ENCODE peak calls at places on chromosomes 3 and 15, in seven cellular contexts. P is hepatocyte, Z is A549, N is H9, O is PC-3, L is GM23338, U is IMR-90. J is an unnamed sample. For H3K4me1, the result is how much of the 10 kb centered on the place peaks cover.

GRCh38 chr15:80635953-80636352 is 59.2 kb upstream of the ABHD17C start:
- DNase-seq in P (no peak), Z (no peak), N (no peak), O (no peak), L (no peak), U (no peak), J (no peak)

GRCh38 chr15:37035349-37035748 is 65.0 kb downstream of the MEIS2 start:
- DNase-seq in P (no peak), Z (no peak), N (no peak), O (peak), L (no peak), U (peak), J (no peak)

GRCh38 chr15:72492733-72493132 is 18.6 kb downstream of the ARIH1 start:
- DNase-seq in P (no peak), Z (no peak), N (no peak), O (no peak), L (no peak), U (no peak), J (no peak)

GRCh38 chr3:195037017-195037373 is 234.0 kb downstream of the XXYLT1 start:
- DNase-seq in P (no peak), Z (no peak), N (no peak), O (no peak), L (no peak), U (no peak), J (no peak)

GRCh38 chr15:60844431-60845174 is 365.7 kb upstream of the ICE2 start:
- DNase-seq in P (no peak), Z (no peak), N (no peak), O (no peak), L (no peak), U (no peak), J (no peak)

GRCh38 chr3:178170698-178171535 is 365.3 kb upstream of the KCNMB2 start:
- DNase-seq in P (no peak), Z (peak), N (no peak), O (peak), L (no peak), U (peak), J (peak)

GRCh38 chr3:81270603-81271371 is 490.7 kb downstream of the GBE1 start:
- DNase-seq in P (peak), Z (peak), N (no peak), O (no peak), L (no peak), U (no peak), J (no peak)

GRCh38 chr3:158382479-158382878 is 188.5 kb upstream of the MLF1 start:
- DNase-seq in P (no peak), Z (no peak), N (no peak), O (no peak), L (peak), U (no peak), J (no peak)

GRCh38 chr3:46442591-46443530 is 21.8 kb downstream of the LTF start:
- DNase-seq in P (peak), Z (peak), N (no peak), O (no peak), L (peak), U (no peak), J (peak)

GRCh38 chr3:172622916-172623700 is 87.8 kb downstream of the NCEH1 start:
- DNase-seq in P (peak), Z (peak), N (no peak), O (peak), L (peak), U (peak), J (peak)

GRCh38 chr15:33067456-33067855 is 127.1 kb downstream of the FMN1 start:
- DNase-seq in P (no peak), Z (no peak), N (no peak), O (peak), L (peak), U (peak), J (no peak)

GRCh38 chr3:119497824-119498187 is 541 bp upstream of the TIMMDC1 start:
- DNase-seq in P (peak), Z (peak), N (no peak), O (peak), L (peak), U (peak), J (peak)

GRCh38 chr15:37931868-37932267 is 2.6 kb upstream of the TMCO5A start:
- DNase-seq in P (no peak), Z (no peak), N (no peak), O (peak), L (no peak), U (peak), J (no peak)

GRCh38 chr3:156024904-156025303 is 95.5 kb upstream of the KCNAB1 start:
- DNase-seq in P (no peak), Z (peak), N (no peak), O (peak), L (peak), U (peak), J (peak)

GRCh38 chr15:39699531-39700110 is 83.0 kb downstream of the FSIP1 start:
- DNase-seq in P (no peak), Z (no peak), N (no peak), O (no peak), L (no peak), U (no peak), J (no peak)

GRCh38 chr15:38996111-38996541 is 431.5 kb upstream of the RASGRP1 start:
- DNase-seq in P (no peak), Z (no peak), N (no peak), O (peak), L (no peak), U (peak), J (no peak)

GRCh38 chr3:139238281-139239030 is 105.4 kb upstream of the MRPS22 start:
- DNase-seq in P (no peak), Z (no peak), N (no peak), O (no peak), L (peak), U (no peak), J (no peak)

GRCh38 chr3:139236336-139236735 is 107.5 kb upstream of the MRPS22 start:
- DNase-seq in P (no peak), Z (no peak), N (no peak), O (no peak), L (no peak), U (no peak), J (no peak)

DNA sequence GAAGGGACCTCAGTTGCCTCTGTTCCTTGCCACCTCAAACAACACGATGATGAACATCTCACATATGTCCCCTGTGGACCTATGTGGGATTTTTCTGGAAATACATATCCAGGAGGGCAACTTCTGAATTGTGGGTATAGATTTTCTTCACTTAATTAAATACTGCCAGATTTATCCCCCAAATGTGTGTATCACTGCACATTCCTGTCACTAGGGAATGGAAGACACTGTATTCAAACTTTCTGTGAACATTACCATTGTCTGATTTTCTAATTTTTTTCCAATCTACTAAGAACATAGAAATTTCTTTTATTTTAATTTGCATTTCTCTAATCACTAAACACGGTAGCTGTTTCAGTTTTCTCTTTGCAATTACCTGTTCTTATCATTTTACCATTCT is 102.0 kb upstream of the MRPS22 start:
- DNase-seq in P (no peak), Z (no peak), N (no peak), O (no peak), L (no peak), U (no peak), J (no peak)
- TF ChIP-seq CTCF in P (no peak), Z (no peak), N (no peak), O (no peak), L (peak), U (peak), J (peak)

GRCh38 chr3:184985586-184985985 is 167.3 kb downstream of the C3orf70 start:
- DNase-seq in P (no peak), Z (no peak), N (no peak), O (no peak), L (no peak), U (no peak), J (no peak)

GRCh38 chr3:184977796-184978195 is 165.8 kb downstream of the VPS8 start:
- DNase-seq in P (no peak), Z (no peak), N (no peak), O (no peak), L (no peak), U (no peak), J (no peak)

GRCh38 chr3:184986490-184986889 is 166.4 kb downstream of the C3orf70 start:
- DNase-seq in P (no peak), Z (no peak), N (no peak), O (no peak), L (no peak), U (no peak), J (no peak)

GRCh38 chr3:184981071-184981470 is 169.1 kb downstream of the VPS8 start:
- DNase-seq in P (peak), Z (no peak), N (no peak), O (no peak), L (no peak), U (no peak), J (no peak)

DNA sequence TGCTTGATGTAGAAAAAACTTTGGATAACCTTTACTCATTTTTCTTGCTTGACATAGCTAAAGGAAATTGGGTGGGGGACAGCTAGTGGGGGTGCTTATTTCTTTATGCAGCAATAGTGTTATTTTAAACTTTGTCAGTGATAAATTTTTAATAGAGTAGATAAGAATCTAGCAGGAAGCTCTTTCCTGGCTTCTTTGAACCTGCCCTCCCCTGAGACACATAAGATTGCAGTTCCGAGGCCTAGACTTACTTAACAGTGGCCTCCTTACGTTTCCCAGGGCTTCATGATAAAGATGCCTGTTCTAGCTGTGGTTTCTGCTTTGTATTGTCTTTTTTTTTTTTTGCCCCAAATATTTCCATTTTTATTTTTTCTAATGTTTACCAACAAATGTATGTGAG is 170.1 kb downstream of the VPS8 start:
- DNase-seq in P (no peak), Z (no peak), N (no peak), O (no peak), L (no peak), U (no peak), J (no peak)
- H3K4me2 ChIP-seq in P (no peak), Z (no peak), N (no peak), O (no peak), L (no peak), U (no peak), J (no peak)

DNA sequence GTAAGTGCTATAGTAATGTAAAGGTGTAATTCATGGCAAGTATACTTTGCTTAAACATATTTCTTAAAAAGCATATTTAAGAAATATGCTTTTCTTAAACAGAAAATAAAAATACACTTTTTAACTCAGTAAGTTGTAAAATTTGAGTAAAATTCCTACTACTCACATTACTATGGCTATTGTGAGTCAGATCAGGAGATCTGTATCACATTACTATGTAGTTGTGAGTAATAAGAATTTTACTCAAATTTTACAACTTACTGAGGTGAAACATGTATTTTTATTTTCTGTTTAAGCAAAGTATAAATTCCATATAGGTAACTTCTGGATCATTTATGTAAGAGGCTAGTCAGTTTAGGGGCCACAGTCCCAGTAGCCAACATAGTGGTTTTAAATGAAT is 8.5 kb downstream of the GPR87 start:
- DNase-seq in P (no peak), Z (no peak), N (no peak), O (peak), L (no peak), U (peak), J (no peak)
- H3K4me1 ChIP-seq in P (under half), Z (under half), N (under half), O (half or more), L (under half), U (under half), J (half or more)

DNA sequence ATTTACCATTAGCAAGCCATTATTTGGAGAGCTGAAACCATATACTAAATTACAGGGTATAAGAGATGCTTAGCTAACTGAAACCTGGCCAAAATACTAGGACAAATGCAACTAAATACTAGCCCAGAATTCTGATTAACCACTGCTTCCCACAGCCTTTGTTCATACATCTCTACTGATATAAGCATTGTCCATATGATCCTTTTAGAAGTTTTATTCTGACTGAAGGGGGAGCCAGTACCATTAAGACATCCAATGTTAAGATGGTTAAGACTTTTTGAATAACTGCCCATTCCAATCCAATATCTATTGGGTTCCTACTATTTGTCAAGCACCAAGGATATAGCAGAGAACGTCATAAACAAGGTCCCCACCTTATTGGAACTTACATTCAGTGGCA is 421.3 kb downstream of the FOXP1 start:
- DNase-seq in P (no peak), Z (no peak), N (no peak), O (no peak), L (no peak), U (no peak), J (no peak)
- TF ChIP-seq CTCF in P (no peak), Z (no peak), N (no peak), O (peak), L (no peak), U (no peak), J (no peak)

GRCh38 chr3:1532935-1533606 is 440.2 kb downstream of the CNTN6 start:
- DNase-seq in P (no peak), Z (no peak), N (no peak), O (no peak), L (no peak), U (no peak), J (no peak)

GRCh38 chr3:1533763-1534162 is 440.9 kb downstream of the CNTN6 start:
- DNase-seq in P (no peak), Z (no peak), N (no peak), O (no peak), L (no peak), U (no peak), J (no peak)

GRCh38 chr3:1529666-1530065 is 436.8 kb downstream of the CNTN6 start:
- DNase-seq in P (no peak), Z (no peak), N (no peak), O (no peak), L (no peak), U (no peak), J (no peak)

GRCh38 chr3:1534252-1534651 is 441.4 kb downstream of the CNTN6 start:
- DNase-seq in P (no peak), Z (no peak), N (no peak), O (no peak), L (no peak), U (no peak), J (no peak)

GRCh38 chr3:1531981-1532380 is 439.2 kb downstream of the CNTN6 start:
- DNase-seq in P (no peak), Z (no peak), N (no peak), O (no peak), L (no peak), U (no peak), J (no peak)
- H3K4me2 ChIP-seq in P (no peak), Z (no peak), N (no peak), O (no peak), L (no peak), U (no peak), J (no peak)

DNA sequence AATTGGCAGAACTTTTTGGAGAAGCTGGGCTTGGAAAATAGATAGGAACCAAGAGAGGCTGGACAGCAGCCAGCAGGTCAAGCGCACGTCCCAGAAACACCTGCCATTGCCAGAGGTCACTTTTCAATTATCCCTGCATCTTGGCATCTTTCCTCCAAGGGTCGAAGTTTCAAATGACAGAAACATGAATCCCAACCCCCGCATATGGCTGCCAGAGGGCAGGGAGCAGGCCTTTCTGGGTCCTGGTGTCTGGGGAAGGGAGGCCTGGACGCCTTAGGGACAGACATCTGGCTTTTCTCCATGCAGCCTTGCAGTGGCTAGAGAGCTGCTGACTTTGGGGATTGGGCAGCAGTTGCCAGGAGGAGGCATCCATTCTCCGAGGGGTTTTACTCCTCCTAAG is 164.5 kb upstream of the TPM1 start:
- DNase-seq in P (no peak), Z (no peak), N (no peak), O (no peak), L (no peak), U (no peak), J (no peak)
- H3K4me1 ChIP-seq in P (under half), Z (under half), N (under half), O (under half), L (under half), U (under half), J (under half)

J was measured in PC-9.